ENCODE peak calls at places on chromosomes 7 and 10, in seven cellular contexts. Y is neural crest cell, H is MV-4-11, O is NCI-H510A, C is NCI-H1105, G is mammary epithelial cell, S is left ventricle myocardium inferior. T is an unnamed sample.

GRCh38 chr10:132294561-132295320 is 13.0 kb downstream of the STK32C start:
- DNase-seq in H (no peak), Y (peak), C (peak), S (peak), O (peak), G (no peak), T (no peak)

GRCh38 chr7:6251653-6252052 is 20.8 kb downstream of the CYTH3 start:
- DNase-seq in S (no peak), Y (no peak), O (no peak), G (no peak), C (no peak), H (no peak), T (no peak)

GRCh38 chr10:54342058-54342457 is 459.0 kb downstream of the PCDH15 start:
- DNase-seq in Y (no peak), C (no peak), S (no peak), O (no peak), G (no peak), H (no peak), T (no peak)

GRCh38 chr10:6844251-6844650 is 264.2 kb upstream of the PRKCQ start:
- DNase-seq in S (no peak), H (peak), C (no peak), O (no peak), G (no peak), Y (no peak), T (no peak)

GRCh38 chr10:1044964-1045363 is 4.0 kb downstream of the IDI1 start:
- DNase-seq in Y (no peak), C (no peak), G (no peak), O (no peak), H (no peak), S (no peak), T (no peak)

GRCh38 chr7:101717986-101718746 is 89.1 kb upstream of the MYL10 start:
- DNase-seq in C (no peak), G (no peak), Y (no peak), H (peak), S (peak), O (no peak), T (no peak)

GRCh38 chr10:50992972-50993766 is 81.1 kb upstream of the PRKG1 start:
- DNase-seq in H (no peak), S (peak), Y (no peak), C (no peak), G (no peak), O (no peak), T (no peak)

GRCh38 chr10:78889536-78890063 is 179.2 kb upstream of the ZMIZ1 start:
- DNase-seq in Y (no peak), C (no peak), S (no peak), G (no peak), H (no peak), O (peak), T (no peak)

GRCh38 chr7:48087349-48087748 is 1.7 kb upstream of the UPP1 start:
- DNase-seq in H (peak), Y (no peak), G (peak), O (no peak), C (no peak), S (no peak), T (peak)

GRCh38 chr10:73644015-73644743 is 2.9 kb upstream of the MYOZ1 start:
- DNase-seq in H (peak), S (no peak), G (peak), C (peak), Y (peak), O (peak), T (peak)

GRCh38 chr10:785539-786214 is 96.2 kb upstream of the DIP2C start:
- DNase-seq in S (no peak), G (no peak), H (no peak), C (no peak), O (no peak), Y (no peak), T (no peak)

GRCh38 chr10:42936580-42936979 is 140.3 kb upstream of the RET start:
- DNase-seq in O (no peak), C (no peak), S (no peak), G (no peak), H (no peak), Y (no peak), T (no peak)

GRCh38 chr7:41940760-41941343 is 238.0 kb upstream of the INHBA start:
- DNase-seq in G (peak), Y (peak), O (peak), H (peak), S (peak), C (peak), T (peak)

GRCh38 chr10:92241158-92241500 is 49.7 kb downstream of the CPEB3 start:
- DNase-seq in Y (no peak), G (peak), C (no peak), H (no peak), O (peak), S (no peak), T (no peak)

GRCh38 chr7:46545790-46546189 is 624.7 kb upstream of the IGFBP3 start:
- DNase-seq in Y (no peak), G (peak), H (no peak), S (no peak), O (no peak), C (no peak), T (no peak)

GRCh38 chr10:23675588-23675987 is 236.7 kb downstream of the OTUD1 start:
- DNase-seq in O (no peak), C (no peak), S (no peak), G (no peak), Y (no peak), H (no peak), T (no peak)